ENCODE peak calls at places on chromosomes 4 and X, in nine cellular contexts. C, L, I, K, U, R, J, X and H are unnamed samples.

GRCh38 chrX:63918611-63919010 is 133.6 kb upstream of the ARHGEF9 start:
- DNase-seq in C (no peak), L (no peak), I (peak), K (no peak), U (no peak), R (no peak), J (no peak), X (no peak), H (no peak)

GRCh38 chr4:24137963-24138601 is 248.2 kb upstream of the PPARGC1A start:
- DNase-seq in C (no peak), L (no peak), I (no peak), K (no peak), U (no peak), R (peak), J (no peak), X (no peak), H (no peak)

GRCh38 chr4:2512396-2513135 is 23.9 kb upstream of the FAM193A start:
- DNase-seq in C (no peak), L (no peak), I (no peak), K (no peak), U (no peak), R (no peak), J (no peak), X (no peak), H (no peak)

GRCh38 chr4:1012031-1012739 is 759 bp downstream of the FGFRL1 start:
- DNase-seq in C (no peak), L (no peak), I (peak), K (no peak), U (no peak), R (peak), J (no peak), X (no peak), H (no peak)

GRCh38 chrX:3699841-3700381 is 13.5 kb downstream of the PRKX start:
- DNase-seq in C (no peak), L (no peak), I (no peak), K (no peak), U (peak), R (no peak), J (no peak), X (no peak), H (no peak)

GRCh38 chrX:110322603-110323002 is 4.7 kb upstream of the AMMECR1 start:
- DNase-seq in C (no peak), L (no peak), I (no peak), K (no peak), U (no peak), R (no peak), J (no peak), X (no peak), H (no peak)

GRCh38 chr4:144154044-144154443 is 13.5 kb upstream of the GYPA start:
- DNase-seq in C (no peak), L (no peak), I (no peak), K (no peak), U (no peak), R (no peak), J (no peak), X (no peak), H (no peak)

GRCh38 chr4:17085416-17085815 is 187.0 kb upstream of the LDB2 start:
- DNase-seq in C (no peak), L (no peak), I (no peak), K (no peak), U (no peak), R (no peak), J (no peak), X (no peak), H (no peak)

GRCh38 chrX:115017455-115017854 is at the start of gene IL13RA2:
- DNase-seq in C (no peak), L (no peak), I (peak), K (no peak), U (no peak), R (no peak), J (no peak), X (no peak), H (no peak)

GRCh38 chr4:166538491-166539005 is 665.5 kb downstream of the TLL1 start:
- DNase-seq in C (no peak), L (no peak), I (peak), K (no peak), U (no peak), R (no peak), J (no peak), X (no peak), H (no peak)

GRCh38 chr4:98468744-98469143 is 189.7 kb downstream of the TSPAN5 start:
- DNase-seq in C (no peak), L (peak), I (no peak), K (no peak), U (peak), R (no peak), J (no peak), X (peak), H (no peak)

GRCh38 chrX:50448565-50448964 is 22.1 kb downstream of the DGKK start:
- DNase-seq in C (no peak), L (no peak), I (peak), K (no peak), U (no peak), R (peak), J (no peak), X (no peak), H (no peak)

GRCh38 chr4:181792641-181793612 is 450.3 kb upstream of the TENM3 start:
- DNase-seq in C (no peak), L (no peak), I (no peak), K (no peak), U (no peak), R (no peak), J (no peak), X (no peak), H (no peak)

GRCh38 chrX:31921236-31921635 is 849.4 kb upstream of the FTHL17 start:
- DNase-seq in C (no peak), L (no peak), I (no peak), K (no peak), U (no peak), R (no peak), J (no peak), X (no peak), H (no peak)

GRCh38 chr4:184298255-184298654 is 80.6 kb upstream of the ENPP6 start:
- DNase-seq in C (no peak), L (no peak), I (no peak), K (no peak), U (no peak), R (no peak), J (no peak), X (no peak), H (no peak)

GRCh38 chrX:97326456-97326855 is 442.7 kb downstream of the RPA4 start:
- DNase-seq in C (no peak), L (no peak), I (no peak), K (no peak), U (no peak), R (no peak), J (no peak), X (no peak), H (no peak)

GRCh38 chr4:57023104-57023503 is 44.4 kb downstream of the POLR2B start:
- DNase-seq in C (no peak), L (no peak), I (no peak), K (no peak), U (no peak), R (no peak), J (no peak), X (no peak), H (no peak)

GRCh38 chr4:2803624-2804448 is 11.0 kb downstream of the SH3BP2 start:
- DNase-seq in C (peak), L (peak), I (no peak), K (no peak), U (no peak), R (peak), J (no peak), X (no peak), H (no peak)

GRCh38 chr4:183987529-183987946 is 82.4 kb downstream of the STOX2 start:
- DNase-seq in C (peak), L (peak), I (peak), K (no peak), U (peak), R (peak), J (peak), X (peak), H (peak)

GRCh38 chrX:49884290-49884862 is 5.1 kb downstream of the USP27X start:
- DNase-seq in C (peak), L (peak), I (peak), K (peak), U (peak), R (peak), J (no peak), X (peak), H (no peak)

GRCh38 chr4:152956650-152957436 is 20.7 kb downstream of the FHDC1 start:
- DNase-seq in C (no peak), L (no peak), I (peak), K (no peak), U (no peak), R (peak), J (no peak), X (no peak), H (no peak)

GRCh38 chr4:102868782-102869568 is at the start of gene CISD2:
- DNase-seq in C (peak), L (peak), I (peak), K (peak), U (peak), R (peak), J (peak), X (peak), H (peak)

GRCh38 chr4:55948726-55949479 is at the start of gene CEP135:
- DNase-seq in C (peak), L (peak), I (peak), K (peak), U (peak), R (peak), J (peak), X (peak), H (peak)

GRCh38 chr4:60981534-60981933 is 218.6 kb upstream of the ADGRL3 start:
- DNase-seq in C (no peak), L (no peak), I (no peak), K (no peak), U (no peak), R (no peak), J (no peak), X (no peak), H (no peak)

GRCh38 chr4:78293348-78293747 is 236.2 kb downstream of the FRAS1 start:
- DNase-seq in C (no peak), L (no peak), I (no peak), K (no peak), U (no peak), R (no peak), J (no peak), X (no peak), H (no peak)

GRCh38 chr4:89829470-89830138 is 7.4 kb downstream of the SNCA start:
- DNase-seq in C (peak), L (no peak), I (no peak), K (no peak), U (peak), R (no peak), J (peak), X (peak), H (no peak)

GRCh38 chr4:85825937-85826678 is 351.2 kb downstream of the ARHGAP24 start:
- DNase-seq in C (peak), L (no peak), I (peak), K (no peak), U (peak), R (peak), J (no peak), X (peak), H (no peak)

GRCh38 chr4:125735107-125735506 is 420.4 kb downstream of the FAT4 start:
- DNase-seq in C (no peak), L (no peak), I (peak), K (no peak), U (no peak), R (no peak), J (no peak), X (no peak), H (no peak)

GRCh38 chrX:143500751-143501150 is 16.5 kb downstream of the SPANXN3 start:
- DNase-seq in C (no peak), L (no peak), I (no peak), K (no peak), U (no peak), R (no peak), J (no peak), X (no peak), H (no peak)

GRCh38 chrX:118520858-118521206 is 25.2 kb downstream of the DOCK11 start:
- DNase-seq in C (no peak), L (no peak), I (no peak), K (no peak), U (no peak), R (no peak), J (no peak), X (no peak), H (no peak)

GRCh38 chr4:25823632-25824031 is 39.2 kb downstream of the SEL1L3 start:
- DNase-seq in C (no peak), L (no peak), I (no peak), K (no peak), U (no peak), R (no peak), J (no peak), X (no peak), H (no peak)

GRCh38 chr4:71609159-71609558 is 174.7 kb downstream of the GC start:
- DNase-seq in C (no peak), L (no peak), I (no peak), K (no peak), U (no peak), R (no peak), J (no peak), X (no peak), H (no peak)

GRCh38 chrX:24215282-24215681 is 65.8 kb downstream of the ZFX start:
- DNase-seq in C (no peak), L (no peak), I (no peak), K (no peak), U (no peak), R (no peak), J (no peak), X (no peak), H (no peak)

GRCh38 chr4:87179751-87180150 is 40.7 kb downstream of the KLHL8 start:
- DNase-seq in C (no peak), L (no peak), I (no peak), K (no peak), U (no peak), R (no peak), J (no peak), X (no peak), H (no peak)

GRCh38 chrX:123835661-123836371 is 24.0 kb upstream of the XIAP start:
- DNase-seq in C (no peak), L (no peak), I (no peak), K (no peak), U (no peak), R (no peak), J (no peak), X (no peak), H (no peak)